ENCODE peak calls at places on chromosomes 5 and 9, in four cellular contexts. W is IMR-90, V is K562, P is GM12878. A is an unnamed sample.

GRCh38 chr5:67494186-67494842 is 297.7 kb upstream of the CD180 start:
- DNase-seq in W (no peak), V (no peak), P (no peak), A (no peak)

GRCh38 chr5:96297290-96297689 is 135.8 kb downstream of the PCSK1 start:
- DNase-seq in W (peak; percentile 98), V (no peak), P (no peak), A (no peak)

GRCh38 chr5:68290260-68290674 is 74.7 kb downstream of the PIK3R1 start:
- DNase-seq in W (peak; percentile 54), V (peak; percentile 71), P (no peak), A (no peak)

GRCh38 chr9:130017035-130017909 is 25.7 kb downstream of the FNBP1 start:
- DNase-seq in W (peak; percentile 27), V (no peak), P (no peak), A (no peak)

GRCh38 chr9:87389936-87390335 is 107.7 kb upstream of the DAPK1 start:
- DNase-seq in W (no peak), V (no peak), P (no peak), A (no peak)

GRCh38 chr9:75930766-75931311 is 40.4 kb downstream of the PCSK5 start:
- DNase-seq in W (no peak), V (no peak), P (no peak), A (no peak)

GRCh38 chr9:134224827-134225154 is 60.4 kb upstream of the RNU6ATAC start:
- DNase-seq in W (no peak), V (no peak), P (no peak), A (no peak)

GRCh38 chr5:32103521-32103920 is 70.6 kb downstream of the GOLPH3 start:
- DNase-seq in W (no peak), V (no peak), P (no peak), A (no peak)

GRCh38 chr5:108681079-108681921 is 66.4 kb upstream of the FER start:
- DNase-seq in W (peak; percentile 78), V (peak; percentile 62), P (peak; percentile 67), A (peak; percentile 81)

GRCh38 chr9:136088939-136089696 is 6.0 kb downstream of the NACC2 start:
- DNase-seq in W (no peak), V (no peak), P (no peak), A (no peak)

GRCh38 chr5:146130440-146131045 is 25.2 kb upstream of the PLAC8L1 start:
- DNase-seq in W (peak; percentile 53), V (no peak), P (no peak), A (peak; percentile 28)

GRCh38 chr9:122033775-122034373 is 59.2 kb downstream of the TTLL11 start:
- DNase-seq in W (no peak), V (no peak), P (no peak), A (no peak)

GRCh38 chr5:77356740-77357139 is 135.4 kb downstream of the WDR41 start:
- DNase-seq in W (peak; percentile 65), V (no peak), P (peak; percentile 84), A (no peak)

GRCh38 chr5:179255527-179256228 is 89.6 kb downstream of the ADAMTS2 start:
- DNase-seq in W (no peak), V (no peak), P (no peak), A (no peak)

GRCh38 chr5:15539951-15540350 is 40.0 kb downstream of the FBXL7 start:
- DNase-seq in W (peak; percentile 16), V (no peak), P (no peak), A (no peak)

GRCh38 chr5:93054424-93055165 is 526.4 kb downstream of the NR2F1-AS1 start:
- DNase-seq in W (peak; percentile 51), V (no peak), P (no peak), A (no peak)

GRCh38 chr5:53503819-53504218 is 23.4 kb downstream of the FST start:
- DNase-seq in W (peak; percentile 27), V (no peak), P (no peak), A (no peak)

GRCh38 chr9:120767451-120767850 is 25.8 kb downstream of the FBXW2 start:
- DNase-seq in W (no peak), V (no peak), P (no peak), A (no peak)

GRCh38 chr5:170495796-170496195 is 8.0 kb upstream of the KCNIP1 start:
- DNase-seq in W (no peak), V (no peak), P (no peak), A (no peak)

GRCh38 chr5:166488560-166488959 is 1802.9 kb upstream of the WWC1 start:
- DNase-seq in W (no peak), V (no peak), P (no peak), A (no peak)

GRCh38 chr5:148913985-148914421 is 87.6 kb downstream of the ADRB2 start:
- DNase-seq in W (peak; percentile 87), V (no peak), P (no peak), A (peak; percentile 62)

GRCh38 chr5:150774145-150774544 is 4.4 kb upstream of the SMIM3 start:
- DNase-seq in W (peak; percentile 95), V (peak; percentile 66), P (no peak), A (peak; percentile 75)

GRCh38 chr5:19058216-19058615 is 929.8 kb downstream of the CDH18 start:
- DNase-seq in W (no peak), V (no peak), P (no peak), A (no peak)

GRCh38 chr5:73135429-73136276 is 15.3 kb downstream of the TMEM171 start:
- DNase-seq in W (peak; percentile 42), V (peak; percentile 50), P (no peak), A (peak; percentile 16)

GRCh38 chr5:54275361-54275760 is 35.0 kb downstream of the ARL15 start:
- DNase-seq in W (peak; percentile 65), V (no peak), P (no peak), A (no peak)

GRCh38 chr9:98124637-98125426 is 5.8 kb upstream of the TRIM14 start:
- DNase-seq in W (no peak), V (no peak), P (no peak), A (no peak)

GRCh38 chr5:581941-582340 is 30.2 kb upstream of the CEP72 start:
- DNase-seq in W (no peak), V (no peak), P (no peak), A (no peak)

GRCh38 chr9:120839146-120839545 is 3.6 kb downstream of the PSMD5 start:
- DNase-seq in W (peak; percentile 44), V (no peak), P (no peak), A (no peak)

GRCh38 chr9:10613413-10613812 is 611 bp upstream of the PTPRD start:
- DNase-seq in W (no peak), V (no peak), P (no peak), A (no peak)

GRCh38 chr5:163041254-163041653 is 396.1 kb upstream of the CCNG1 start:
- DNase-seq in W (no peak), V (no peak), P (no peak), A (no peak)

GRCh38 chr5:17022296-17022695 is 86.2 kb upstream of the MYO10 start:
- DNase-seq in W (no peak), V (no peak), P (no peak), A (no peak)

GRCh38 chr5:172163346-172163745 is 24.7 kb downstream of the STK10 start:
- DNase-seq in W (peak; percentile 43), V (no peak), P (no peak), A (no peak)

GRCh38 chr9:133430244-133430643 is 8.1 kb downstream of the ADAMTS13 start:
- DNase-seq in W (no peak), V (no peak), P (no peak), A (no peak)

GRCh38 chr5:58012801-58013315 is 447.0 kb downstream of the PLK2 start:
- DNase-seq in W (no peak), V (no peak), P (no peak), A (peak; percentile 0)

GRCh38 chr9:8434621-8435020 is 635.0 kb upstream of the DMAC1 start:
- DNase-seq in W (no peak), V (no peak), P (no peak), A (no peak)

GRCh38 chr5:40446910-40447309 is 232.8 kb upstream of the PTGER4 start:
- DNase-seq in W (peak; percentile 92), V (no peak), P (no peak), A (peak; percentile 48)

GRCh38 chr9:5825896-5826622 is 6.9 kb downstream of the ERMP1 start:
- DNase-seq in W (no peak), V (no peak), P (no peak), A (no peak)
- H3K4me1 ChIP-seq in W (no peaks in the 10 kb centered on the region), V (peaks cover 11% of the 10 kb centered on the region), P (peaks cover 3% of the 10 kb centered on the region), A (no peaks in the 10 kb centered on the region)

DNA sequence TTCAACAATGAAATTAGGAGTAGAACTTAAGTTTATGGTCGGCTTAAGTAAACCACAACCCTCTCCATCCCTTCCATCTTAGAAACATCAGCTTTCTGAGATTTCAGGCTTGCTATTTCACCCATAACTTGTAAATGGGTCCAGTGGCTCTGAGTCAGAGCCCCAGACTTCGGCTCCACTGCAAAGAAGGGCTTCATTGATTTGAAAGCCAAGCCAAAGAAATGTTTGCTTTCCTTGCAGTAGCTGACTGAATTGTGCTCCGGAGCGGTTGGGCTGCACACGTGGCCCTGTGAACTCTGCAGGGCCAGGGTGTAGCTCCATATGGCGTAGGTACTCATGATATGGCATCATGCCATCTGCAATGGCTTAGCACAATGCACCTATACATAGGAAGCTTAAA is 57.0 kb downstream of the NREP start:
- DNase-seq in W (no peak), V (no peak), P (no peak), A (no peak)
- TF ChIP-seq FOS in W (no peak), V (no peak), P (no peak), A (no peak)

GRCh38 chr5:82640901-82641300 is 362.7 kb upstream of the RPS23 start:
- DNase-seq in W (no peak), V (no peak), P (no peak), A (no peak)
- H3K4me2 ChIP-seq in W (no peak overlapping the region), V (no peak overlapping the region), P (no peak overlapping the region), A (no peak overlapping the region)

DNA sequence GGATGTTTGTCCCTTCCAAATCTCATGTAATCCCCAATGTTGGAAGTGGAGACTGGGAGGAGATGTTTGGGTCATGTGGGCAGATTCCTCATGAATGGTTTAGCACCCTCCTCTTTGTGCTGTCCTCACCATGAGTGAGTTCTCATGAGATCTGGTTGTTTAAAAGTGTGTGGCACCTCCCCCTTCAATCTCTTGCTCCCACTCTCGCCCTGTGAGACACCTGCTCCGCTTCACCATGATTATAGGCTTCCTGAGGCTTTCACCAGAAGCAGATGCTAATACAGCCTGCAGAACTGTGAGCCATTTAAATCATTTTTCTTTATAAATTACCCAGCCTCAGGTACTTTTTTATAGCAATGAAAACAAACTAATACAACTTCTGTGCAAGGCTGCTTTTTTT is 127.3 kb upstream of the CCDC152 start:
- DNase-seq in W (no peak), V (no peak), P (no peak), A (no peak)
- H3K4me1 ChIP-seq in W (no peaks in the 10 kb centered on the region), V (no peaks in the 10 kb centered on the region), P (no peaks in the 10 kb centered on the region), A (no peaks in the 10 kb centered on the region)

DNA sequence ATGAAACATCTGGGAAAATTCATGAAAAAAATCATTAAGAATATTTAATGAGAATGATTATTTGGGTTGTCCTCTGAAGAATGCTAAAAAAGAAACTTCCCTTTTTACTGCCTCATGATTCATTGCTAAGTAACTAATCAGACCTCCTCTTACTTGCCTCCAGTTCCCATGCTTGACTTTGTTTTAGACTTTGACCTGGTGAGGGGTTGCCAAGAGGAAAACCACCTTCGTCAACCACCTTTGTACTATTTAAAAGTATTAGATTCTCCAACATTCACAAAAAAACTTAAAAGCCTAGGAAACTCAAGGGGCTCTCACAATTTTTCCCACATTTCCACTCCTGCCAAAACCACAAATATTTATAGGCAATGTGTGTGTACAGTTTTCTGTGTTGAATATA is 115.2 kb upstream of the ST8SIA4 start:
- DNase-seq in W (no peak), V (no peak), P (no peak), A (no peak)
- TF ChIP-seq FOS in W (no peak), V (no peak), P (no peak), A (no peak)

GRCh38 chr9:137279741-137280477 is 2.4 kb downstream of the TOR4A start:
- DNase-seq in W (no peak), V (no peak), P (no peak), A (no peak)
- H3K4me2 ChIP-seq in W (no peak overlapping the region), V (no peak overlapping the region), P (peak overlapping the region; percentile 44), A (no peak overlapping the region)

GRCh38 chr9:2021731-2022130 is 6.6 kb downstream of the SMARCA2 start:
- DNase-seq in W (no peak), V (no peak), P (no peak), A (no peak)
- H3K4me1 ChIP-seq in W (peaks cover 5% of the 10 kb centered on the region), V (peaks cover 50% of the 10 kb centered on the region), P (peaks cover 44% of the 10 kb centered on the region), A (peaks cover 48% of the 10 kb centered on the region)